ENCODE peak calls at places on chromosomes 1 and 21, in five cellular contexts. R, B, A, J and U are unnamed samples.
A peak's percentile ranks its signal among the peaks of the same experiment; 100 is the strongest.

GRCh38 chr1:59670662-59671061 is 144.1 kb upstream of the HOOK1 start:
- DNase-seq in B (no peak), J (no peak), A (no peak), R (no peak), U (no peak)

GRCh38 chr21:33936221-33937038 is 20.8 kb upstream of the ATP5PO start:
- DNase-seq in A (no peak), J (no peak), B (no peak), R (no peak), U (no peak)

GRCh38 chr21:44989538-44989888 is 49.7 kb downstream of the SLX9 start:
- DNase-seq in J (no peak), A (no peak), R (no peak), B (peak; percentile 66), U (no peak)

GRCh38 chr1:53285969-53286760 is 41.7 kb downstream of the LRP8 start:
- DNase-seq in B (no peak), R (no peak), A (no peak), J (no peak), U (no peak)

GRCh38 chr21:9741343-9741742 is 780.0 kb upstream of the TPTE start:
- DNase-seq in J (no peak), A (no peak), B (no peak), R (no peak), U (no peak)

GRCh38 chr1:69766431-69766830 is 198.7 kb downstream of the LRRC7 start:
- DNase-seq in J (no peak), B (no peak), A (no peak), R (no peak), U (no peak)

GRCh38 chr1:183635112-183635605 is 424 bp downstream of the ARPC5 start:
- DNase-seq in B (peak; percentile 77), J (no peak), A (peak; percentile 64), R (peak; percentile 39), U (no peak)

GRCh38 chr1:166083887-166084286 is 82.9 kb downstream of the FAM78B start:
- DNase-seq in R (no peak), J (no peak), A (no peak), B (no peak), U (no peak)

GRCh38 chr1:50424045-50424939 is 1.0 kb upstream of the DMRTA2 start:
- DNase-seq in J (no peak), B (no peak), R (no peak), A (no peak), U (no peak)

GRCh38 chr1:22745675-22746585 is 35.3 kb downstream of the EPHB2 start:
- DNase-seq in A (peak; percentile 83), B (no peak), R (no peak), J (peak; percentile 52), U (no peak)

GRCh38 chr1:5720484-5720883 is 271.7 kb downstream of the NPHP4 start:
- DNase-seq in R (no peak), A (no peak), B (no peak), J (no peak), U (no peak)

GRCh38 chr1:217370757-217371156 is 260.1 kb downstream of the GPATCH2 start:
- DNase-seq in B (no peak), A (no peak), R (no peak), J (no peak), U (no peak)

GRCh38 chr1:15007842-15008241 is 145.7 kb upstream of the TMEM51 start:
- DNase-seq in J (no peak), B (no peak), A (no peak), R (peak; percentile 25), U (no peak)

GRCh38 chr1:230760360-230760827 is 13.2 kb downstream of the CAPN9 start:
- DNase-seq in B (no peak), A (no peak), R (no peak), J (no peak), U (no peak)

GRCh38 chr1:177065430-177065829 is 99.1 kb downstream of the ASTN1 start:
- DNase-seq in J (no peak), A (no peak), B (no peak), R (no peak), U (no peak)

GRCh38 chr21:42160111-42160949 is 58.6 kb upstream of the ABCG1 start:
- DNase-seq in J (no peak), R (no peak), A (no peak), B (no peak), U (no peak)

GRCh38 chr1:20665736-20666135 is 4.6 kb upstream of the DDOST start:
- DNase-seq in J (no peak), B (no peak), A (no peak), R (no peak), U (no peak)

GRCh38 chr1:36857761-36858160 is 176.6 kb downstream of the GRIK3 start:
- DNase-seq in R (no peak), B (no peak), J (no peak), A (no peak), U (no peak)

GRCh38 chr1:54816130-54816529 is 15.0 kb upstream of the TTC22 start:
- DNase-seq in B (no peak), J (no peak), R (no peak), A (no peak), U (no peak)

GRCh38 chr1:85109475-85109874 is 61.2 kb upstream of the MCOLN3 start:
- DNase-seq in J (peak; percentile 52), R (peak; percentile 32), B (no peak), A (peak; percentile 59), U (no peak)

GRCh38 chr1:16717174-16718108 is 22.9 kb upstream of the RNU1-4 start:
- DNase-seq in R (no peak), J (no peak), B (peak; percentile 71), A (peak; percentile 18), U (no peak)

GRCh38 chr1:165152109-165152508 is 204.4 kb downstream of the LMX1A start:
- DNase-seq in B (no peak), A (no peak), J (no peak), R (no peak), U (no peak)

GRCh38 chr1:45038240-45038639 is 26.2 kb downstream of the UROD start:
- DNase-seq in B (no peak), A (peak; percentile 24), J (no peak), R (no peak), U (no peak)

GRCh38 chr21:40846566-40847411 is at the start of gene DSCAM:
- DNase-seq in J (no peak), A (no peak), B (no peak), R (no peak), U (no peak)

GRCh38 chr1:230204852-230205251 is 137.8 kb downstream of the GALNT2 start:
- DNase-seq in J (no peak), B (no peak), A (peak; percentile 90), R (no peak), U (no peak)

DNA sequence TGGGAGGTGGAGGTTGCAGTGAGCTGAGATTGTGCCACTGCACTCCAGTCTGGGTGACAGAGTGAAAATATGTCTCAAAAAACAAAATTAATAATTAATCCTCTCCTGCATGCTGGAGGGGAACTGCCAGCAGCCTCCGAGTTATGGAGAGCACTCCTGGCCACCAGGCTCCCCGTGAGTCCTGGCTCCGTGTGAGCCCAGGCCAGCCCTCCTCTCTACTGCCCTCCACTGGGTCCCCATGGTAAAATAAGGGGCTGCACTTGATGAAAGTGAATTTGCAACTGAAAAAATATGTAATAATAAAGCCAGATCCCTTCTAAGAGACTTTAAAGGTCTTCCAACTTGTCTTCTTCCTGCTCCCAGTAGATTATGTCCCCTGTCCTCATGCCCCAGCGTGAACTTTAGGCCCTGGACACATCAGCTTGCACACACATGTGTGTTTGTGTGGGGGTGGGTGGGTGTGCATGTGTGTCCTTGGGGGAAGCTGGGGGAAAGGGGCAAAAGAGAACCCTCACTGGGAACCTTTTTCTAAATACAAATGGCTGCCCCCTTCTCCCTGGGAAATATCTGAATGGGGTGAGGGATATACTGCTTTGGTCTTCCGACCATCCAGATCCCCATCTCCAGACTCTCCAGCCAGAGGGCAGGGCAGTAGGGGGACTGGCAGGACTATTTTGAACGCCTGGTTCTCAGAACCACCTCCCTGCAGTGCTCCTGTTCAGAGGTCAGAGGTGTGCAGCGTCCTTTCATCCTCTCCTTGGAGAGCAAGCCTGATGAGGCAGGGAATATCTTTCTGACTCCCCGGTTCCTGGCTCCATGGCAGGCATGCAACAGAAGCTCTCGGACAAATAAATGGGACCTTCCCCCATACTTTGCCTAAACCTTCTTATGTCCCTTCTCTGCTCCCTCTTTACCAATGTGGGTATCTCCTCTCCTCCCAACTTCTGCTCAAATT is 26.2 kb downstream of the NEK2 start:
- DNase-seq in R (no peak), A (peak; percentile 45), B (no peak), J (no peak), U (no peak)
- TF ChIP-seq CTCF in R (no peak), A (no peak), B (peak; percentile 87), J (peak; percentile 49), U (peak; percentile 50)

GRCh38 chr1:225650198-225650597 is 2.7 kb downstream of the ENAH start:
- DNase-seq in B (no peak), A (no peak), R (no peak), J (no peak), U (no peak)
- H3K4me3 ChIP-seq in B (peak overlapping the region; percentile 99), A (no peak overlapping the region), R (no peak overlapping the region), J (no peak overlapping the region), U (peak overlapping the region; percentile 42)

DNA sequence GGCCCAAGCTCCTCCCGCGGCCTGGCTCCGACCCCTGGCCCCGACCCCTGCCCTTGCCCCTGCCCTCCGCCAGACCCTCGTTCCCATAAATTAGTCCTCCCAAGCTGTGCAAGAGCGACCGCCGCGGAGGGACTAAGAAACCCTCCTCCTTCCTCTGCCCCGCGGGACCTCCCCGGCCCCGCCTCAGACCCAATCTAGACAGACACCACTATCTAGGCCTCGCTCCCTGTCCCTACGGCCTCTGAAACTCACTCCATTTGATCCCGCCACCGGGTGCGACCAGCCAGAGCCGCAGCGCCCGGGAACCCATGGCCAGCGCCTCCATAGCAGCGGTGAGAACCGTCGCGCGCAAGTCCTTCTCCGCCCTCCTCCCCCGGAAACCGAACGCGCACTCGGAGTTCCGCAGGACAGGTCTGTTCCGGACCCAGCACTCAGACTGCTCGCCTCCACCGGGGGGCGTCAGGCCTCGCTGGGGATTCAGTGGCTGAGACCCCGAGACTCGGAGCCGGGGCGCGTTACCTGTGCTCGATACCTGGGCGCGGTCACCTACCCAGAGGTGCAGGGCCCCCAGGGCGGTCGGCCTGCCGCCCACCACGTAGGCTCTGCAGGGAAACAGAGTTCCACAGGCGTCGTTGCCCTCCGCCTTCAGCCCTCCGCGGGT is at the start of gene MRPL39:
- DNase-seq in R (peak; percentile 86), A (peak; percentile 89), J (peak; percentile 56), B (peak; percentile 87), U (peak; percentile 53)
- TF ChIP-seq CTCF in R (peak; percentile 45), A (peak; percentile 39), J (peak; percentile 65), B (peak; percentile 38), U (peak; percentile 91)

GRCh38 chr1:173429517-173430477 is 47.3 kb upstream of the PRDX6 start:
- DNase-seq in B (peak; percentile 90), J (peak; percentile 84), R (peak; percentile 91), A (peak; percentile 87), U (peak; percentile 63)
- H3K4me3 ChIP-seq in B (peak overlapping the region; percentile 25), J (peak overlapping the region; percentile 31), R (no peak overlapping the region), A (no peak overlapping the region), U (peak overlapping the region; percentile 38)